ENCODE peak calls at places on chromosomes 2 and 18, in eight cellular contexts. Z is PC-3; W is astrocyte of the spinal cord; X is left lung; H is CD4-positive, alpha-beta T cell; Y is endothelial cell; E is astrocyte; D is NB4. Q is an unnamed sample.

GRCh38 chr2:159798376-159798724 is 342 bp upstream of the CD302 start:
- DNase-seq in Z (no peak), W (no peak), X (no peak), H (no peak), Y (no peak), E (no peak), D (peak), Q (no peak)

GRCh38 chr2:121860033-121860810 is 104.8 kb downstream of the TSN start:
- DNase-seq in Z (peak), W (no peak), X (no peak), H (no peak), Y (no peak), E (peak), D (no peak), Q (no peak)

GRCh38 chr2:63078852-63079606 is 28.4 kb downstream of the OTX1 start:
- DNase-seq in Z (peak), W (no peak), X (no peak), H (no peak), Y (peak), E (no peak), D (peak), Q (no peak)

GRCh38 chr18:581106-581505 is 926 bp downstream of the CETN1 start:
- DNase-seq in Z (no peak), W (no peak), X (no peak), H (no peak), Y (no peak), E (no peak), D (no peak), Q (no peak)

GRCh38 chr2:74768401-74768914 is 65.5 kb upstream of the HK2 start:
- DNase-seq in Z (no peak), W (peak), X (no peak), H (no peak), Y (no peak), E (peak), D (no peak), Q (no peak)

GRCh38 chr18:61606068-61606660 is 272.9 kb downstream of the CDH20 start:
- DNase-seq in Z (no peak), W (peak), X (no peak), H (no peak), Y (peak), E (peak), D (no peak), Q (peak)

GRCh38 chr2:109020217-109020637 is 31.2 kb upstream of the EDAR start:
- DNase-seq in Z (no peak), W (peak), X (no peak), H (no peak), Y (no peak), E (peak), D (peak), Q (no peak)

GRCh38 chr2:8479298-8479697 is 202.6 kb upstream of the ID2 start:
- DNase-seq in Z (no peak), W (no peak), X (no peak), H (no peak), Y (no peak), E (no peak), D (no peak), Q (no peak)

GRCh38 chr2:22855081-22855480 is 529.9 kb upstream of the KLHL29 start:
- DNase-seq in Z (no peak), W (no peak), X (no peak), H (no peak), Y (no peak), E (no peak), D (no peak), Q (no peak)

GRCh38 chr2:122481717-122482116 is 726.3 kb downstream of the TSN start:
- DNase-seq in Z (peak), W (no peak), X (no peak), H (no peak), Y (no peak), E (no peak), D (no peak), Q (no peak)

GRCh38 chr18:61651880-61652268 is 240.9 kb downstream of the RNF152 start:
- DNase-seq in Z (peak), W (no peak), X (no peak), H (no peak), Y (no peak), E (no peak), D (no peak), Q (no peak)

GRCh38 chr2:10532631-10533101 is 84.5 kb upstream of the ODC1 start:
- DNase-seq in Z (peak), W (no peak), X (peak), H (no peak), Y (no peak), E (no peak), D (no peak), Q (no peak)

GRCh38 chr2:3160751-3161330 is 216.8 kb downstream of the EIPR1 start:
- DNase-seq in Z (no peak), W (peak), X (no peak), H (no peak), Y (no peak), E (no peak), D (no peak), Q (no peak)

GRCh38 chr2:55786286-55786685 is 92.6 kb upstream of the PNPT1 start:
- DNase-seq in Z (no peak), W (no peak), X (no peak), H (no peak), Y (no peak), E (no peak), D (no peak), Q (no peak)

GRCh38 chr2:240836781-240837467 is 16.9 kb upstream of the KIF1A start:
- DNase-seq in Z (peak), W (peak), X (no peak), H (no peak), Y (no peak), E (peak), D (no peak), Q (peak)

DNA sequence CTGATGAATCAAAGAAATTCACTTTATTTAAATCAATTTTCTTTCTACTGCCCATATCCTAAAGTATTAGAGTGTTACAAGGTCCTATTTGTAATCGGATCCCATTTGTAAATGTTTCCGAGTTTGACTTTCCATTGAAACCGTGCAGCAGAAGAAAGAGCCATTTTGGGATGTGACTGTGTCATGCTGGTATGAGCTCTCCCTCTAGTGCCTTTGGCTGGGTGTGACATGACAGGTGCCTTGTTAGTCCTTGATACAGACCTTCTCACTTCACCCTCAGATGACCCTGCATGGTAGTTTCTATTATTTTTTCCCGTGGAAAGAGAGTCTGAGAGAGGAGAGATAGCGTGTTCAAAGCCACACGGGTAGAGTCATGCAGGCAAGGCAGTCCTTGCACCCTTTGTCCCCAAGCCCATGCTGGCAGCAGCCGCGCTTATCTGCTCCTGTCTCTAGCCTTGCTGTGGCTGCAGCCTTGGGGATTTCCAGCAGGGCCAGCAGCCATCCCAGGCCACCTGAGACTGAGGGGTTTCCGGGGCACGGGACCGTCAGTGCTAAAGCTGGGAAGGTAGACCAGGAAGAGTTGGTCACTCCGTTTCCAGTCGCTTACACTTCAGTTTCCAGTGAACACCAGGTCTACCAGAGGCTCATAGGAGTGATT is 21.4 kb downstream of the CHMP1B start:
- DNase-seq in Z (peak), W (peak), X (no peak), H (no peak), Y (no peak), E (no peak), D (peak), Q (no peak)
- TF ChIP-seq CTCF in Z (peak), W (peak), X (no peak), H (peak), Y (peak), E (peak), D (peak), Q (peak)

DNA sequence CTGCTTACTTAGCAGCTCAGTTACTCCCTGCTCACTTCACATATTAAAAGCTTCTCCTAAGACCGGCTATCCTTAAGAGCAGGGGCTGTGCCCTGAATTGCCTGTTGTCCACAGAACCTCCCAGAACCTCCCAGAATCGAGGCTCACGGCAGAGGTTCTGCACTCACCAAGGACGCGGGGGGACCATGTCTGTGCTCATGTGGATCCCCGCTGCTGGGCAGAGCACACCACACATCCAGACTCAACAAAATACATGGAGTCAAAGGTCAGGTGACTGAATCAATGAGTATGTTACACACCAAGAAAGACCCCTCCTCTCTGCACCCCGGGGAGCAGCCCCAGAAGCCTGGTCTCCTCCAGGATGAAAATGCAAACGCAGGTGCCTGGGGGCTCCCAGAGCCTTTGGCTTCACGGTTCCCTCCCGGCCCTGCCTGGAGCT is 149.0 kb downstream of the MBP start:
- DNase-seq in Z (no peak), W (no peak), X (peak), H (no peak), Y (no peak), E (no peak), D (no peak), Q (no peak)
- TF ChIP-seq CTCF in Z (no peak), W (no peak), X (no peak), H (peak), Y (peak), E (no peak), D (no peak), Q (no peak)

DNA sequence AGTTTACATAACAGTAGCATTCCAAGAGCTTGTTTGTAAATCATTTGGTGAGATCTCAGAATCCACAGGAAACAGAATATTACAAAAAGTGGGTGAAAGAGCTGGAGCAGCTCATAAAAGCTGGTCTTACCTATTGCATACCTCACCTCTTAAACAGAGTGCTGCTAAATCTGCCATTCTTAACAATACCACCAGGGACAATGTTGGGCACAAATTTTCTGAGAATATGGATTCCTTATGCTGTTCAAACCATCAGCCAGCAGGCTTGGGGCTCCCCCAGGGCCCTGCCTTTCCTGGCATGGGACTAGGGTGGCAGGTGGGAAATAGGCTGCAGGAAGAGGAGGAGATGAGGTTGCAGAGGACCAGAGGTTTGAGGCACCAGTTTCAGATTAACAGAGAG is 55.6 kb downstream of the TGFA start:
- DNase-seq in Z (peak), W (no peak), X (no peak), H (no peak), Y (no peak), E (no peak), D (no peak), Q (no peak)
- TF ChIP-seq CTCF in Z (peak), W (peak), X (no peak), H (no peak), Y (peak), E (no peak), D (no peak), Q (no peak)

GRCh38 chr2:200050921-200051620 is 95.7 kb downstream of the MAIP1 start:
- DNase-seq in Z (no peak), W (no peak), X (no peak), H (no peak), Y (no peak), E (no peak), D (no peak), Q (no peak)
- TF ChIP-seq CTCF in Z (no peak), W (no peak), X (no peak), H (no peak), Y (no peak), E (no peak), D (no peak), Q (no peak)

GRCh38 chr2:177106212-177106611 is 106.4 kb upstream of the HNRNPA3 start:
- DNase-seq in Z (peak), W (no peak), X (no peak), H (no peak), Y (no peak), E (no peak), D (peak), Q (no peak)
- TF ChIP-seq CTCF in Z (peak), W (no peak), X (no peak), H (no peak), Y (no peak), E (no peak), D (peak), Q (no peak)

GRCh38 chr18:68176901-68177300 is 538.0 kb downstream of the TMX3 start:
- DNase-seq in Z (no peak), W (no peak), X (no peak), H (no peak), Y (no peak), E (peak), D (no peak), Q (no peak)

GRCh38 chr18:68177807-68178702 is 536.9 kb downstream of the TMX3 start:
- DNase-seq in Z (peak), W (peak), X (no peak), H (no peak), Y (no peak), E (peak), D (no peak), Q (no peak)

GRCh38 chr18:68172842-68173549 is 541.9 kb downstream of the TMX3 start:
- DNase-seq in Z (no peak), W (no peak), X (no peak), H (no peak), Y (peak), E (no peak), D (no peak), Q (no peak)
- TF ChIP-seq CTCF in Z (no peak), W (no peak), X (no peak), H (no peak), Y (no peak), E (no peak), D (no peak), Q (no peak)